ENCODE peak calls at places on chromosomes 6 and 20, in five cellular contexts. I is ELF-1, C is amygdala, B is COR-L47, L is HCT116. W is an unnamed sample.

GRCh38 chr6:37653933-37654565 is 43.6 kb downstream of the MDGA1 start:
- DNase-seq in I (peak), C (no peak), B (no peak), L (peak), W (no peak)

GRCh38 chr6:131651782-131652181 is 14.7 kb downstream of the ENPP3 start:
- DNase-seq in I (no peak), C (no peak), B (peak), L (no peak), W (peak)

GRCh38 chr6:21596379-21597242 is 3.1 kb downstream of the SOX4 start:
- DNase-seq in I (peak), C (peak), B (peak), L (no peak), W (peak)

GRCh38 chr6:158826819-158827501 is 7.8 kb upstream of the EZR start:
- DNase-seq in I (no peak), C (no peak), B (no peak), L (no peak), W (no peak)

GRCh38 chr6:74114428-74114827 is 418.4 kb downstream of the CD109 start:
- DNase-seq in I (no peak), C (no peak), B (no peak), L (no peak), W (no peak)

GRCh38 chr6:73073238-73073637 is 152.1 kb downstream of the KHDC1L start:
- DNase-seq in I (no peak), C (no peak), B (no peak), L (no peak), W (no peak)

GRCh38 chr20:20611165-20611564 is 101.3 kb downstream of the RALGAPA2 start:
- DNase-seq in I (no peak), C (no peak), B (peak), L (no peak), W (peak)

GRCh38 chr20:7770578-7770977 is 169.7 kb downstream of the HAO1 start:
- DNase-seq in I (no peak), C (no peak), B (peak), L (no peak), W (peak)

GRCh38 chr6:38311201-38311600 is 328.5 kb downstream of the BTBD9 start:
- DNase-seq in I (no peak), C (no peak), B (no peak), L (no peak), W (no peak)

GRCh38 chr6:12033770-12034169 is 21.7 kb downstream of the HIVEP1 start:
- DNase-seq in I (no peak), C (no peak), B (no peak), L (no peak), W (no peak)

GRCh38 chr6:26022166-26022510 is 59.5 kb downstream of the TRIM38 start:
- DNase-seq in I (peak), C (peak), B (peak), L (peak), W (peak)

GRCh38 chr6:4611441-4612129 is 164.6 kb upstream of the CDYL start:
- DNase-seq in I (peak), C (no peak), B (no peak), L (no peak), W (no peak)

GRCh38 chr6:28824793-28825731 is 98.7 kb downstream of the TRIM27 start:
- DNase-seq in I (peak), C (no peak), B (no peak), L (no peak), W (no peak)

GRCh38 chr6:154399097-154399496 is 42.5 kb upstream of the IPCEF1 start:
- DNase-seq in I (no peak), C (no peak), B (no peak), L (no peak), W (no peak)

GRCh38 chr6:35294308-35294945 is 3.2 kb upstream of the DEF6 start:
- DNase-seq in I (peak), C (no peak), B (peak), L (peak), W (peak)

GRCh38 chr20:17663486-17663885 is 18.6 kb downstream of the RRBP1 start:
- DNase-seq in I (no peak), C (no peak), B (no peak), L (no peak), W (no peak)

GRCh38 chr6:146133866-146134265 is 105.0 kb downstream of the GRM1 start:
- DNase-seq in I (no peak), C (no peak), B (no peak), L (no peak), W (no peak)

GRCh38 chr6:35327349-35328027 is 14.9 kb upstream of the PPARD start:
- DNase-seq in I (peak), C (no peak), B (peak), L (peak), W (peak)

GRCh38 chr6:17001188-17001587 is 100.7 kb upstream of the STMND1 start:
- DNase-seq in I (no peak), C (no peak), B (no peak), L (no peak), W (no peak)

GRCh38 chr6:41524634-41525011 is 21.6 kb upstream of the FOXP4 start:
- DNase-seq in I (no peak), C (no peak), B (no peak), L (no peak), W (no peak)

GRCh38 chr6:36445651-36446050 is 2.9 kb downstream of the KCTD20 start:
- DNase-seq in I (no peak), C (no peak), B (no peak), L (no peak), W (no peak)

GRCh38 chr6:37331047-37331446 is 22.7 kb upstream of the RNF8 start:
- DNase-seq in I (no peak), C (no peak), B (no peak), L (no peak), W (no peak)

GRCh38 chr20:2314759-2315439 is 19.1 kb downstream of the TGM3 start:
- DNase-seq in I (peak), C (no peak), B (peak), L (peak), W (peak)

GRCh38 chr6:153101461-153101860 is 29.6 kb downstream of the RGS17 start:
- DNase-seq in I (no peak), C (no peak), B (no peak), L (no peak), W (no peak)

GRCh38 chr20:11553603-11554002 is 364.1 kb upstream of the BTBD3 start:
- DNase-seq in I (no peak), C (no peak), B (peak), L (no peak), W (peak)

GRCh38 chr20:40706977-40707582 is 18.0 kb upstream of the MAFB start:
- DNase-seq in I (peak), C (no peak), B (no peak), L (peak), W (no peak)

GRCh38 chr6:92849636-92850035 is 569.7 kb downstream of the EPHA7 start:
- DNase-seq in I (no peak), C (no peak), B (no peak), L (no peak), W (no peak)

GRCh38 chr20:47250360-47250759 is 106.1 kb downstream of the ZMYND8 start:
- DNase-seq in I (no peak), C (no peak), B (no peak), L (no peak), W (no peak)

GRCh38 chr6:37671061-37671460 is 26.6 kb downstream of the MDGA1 start:
- DNase-seq in I (no peak), C (no peak), B (no peak), L (no peak), W (no peak)

W was measured in NCI-H1092 treated with DMSO at 0.1 percent for 48 hours.